ENCODE peak calls at places on chromosome 16, in five cellular contexts. Q is ovary, W is tibial nerve, E is A549, O is transverse colon. Y is an unnamed sample.

GRCh38 chr16:19119564-19119963 is 5.8 kb downstream of the ITPRIPL2 start:
- DNase-seq in Q (no peak), W (peak; percentile 14), E (no peak), O (no peak), Y (no peak)

GRCh38 chr16:88566158-88566557 is 4.0 kb upstream of the ZC3H18 start:
- DNase-seq in Q (no peak), W (no peak), E (no peak), O (no peak), Y (no peak)

GRCh38 chr16:66588981-66589713 is 9.9 kb downstream of the CMTM2 start:
- DNase-seq in Q (no peak), W (peak; percentile 36), E (peak; percentile 42), O (peak; percentile 56), Y (no peak)

GRCh38 chr16:88382491-88383400 is at the start of gene ZNF469:
- DNase-seq in Q (peak; percentile 27), W (no peak), E (peak; percentile 58), O (no peak), Y (no peak)

GRCh38 chr16:2818278-2818876 is 1.3 kb downstream of the PRSS21 start:
- DNase-seq in Q (no peak), W (no peak), E (no peak), O (peak; percentile 5), Y (no peak)

GRCh38 chr16:65655802-65656201 is 533.9 kb upstream of the CDH11 start:
- DNase-seq in Q (no peak), W (no peak), E (no peak), O (no peak), Y (no peak)

GRCh38 chr16:69225136-69225535 is 38.2 kb downstream of the SNTB2 start:
- DNase-seq in Q (no peak), W (no peak), E (no peak), O (no peak), Y (no peak)

GRCh38 chr16:81315271-81316175 is 761 bp downstream of the GAN start:
- DNase-seq in Q (peak; percentile 43), W (peak; percentile 14), E (peak; percentile 25), O (peak; percentile 68), Y (no peak)

GRCh38 chr16:86930001-86930400 is 351.7 kb downstream of the FOXL1 start:
- DNase-seq in Q (no peak), W (no peak), E (no peak), O (no peak), Y (no peak)

GRCh38 chr16:28136751-28137434 is 73.4 kb upstream of the GSG1L start:
- DNase-seq in Q (no peak), W (no peak), E (no peak), O (no peak), Y (no peak)

GRCh38 chr16:19980866-19981265 is 92.8 kb downstream of the GPR139 start:
- DNase-seq in Q (no peak), W (no peak), E (peak; percentile 12), O (no peak), Y (no peak)

GRCh38 chr16:25747160-25747758 is 55.5 kb downstream of the HS3ST4 start:
- DNase-seq in Q (no peak), W (no peak), E (no peak), O (no peak), Y (no peak)

GRCh38 chr16:11208916-11209665 is 46.9 kb downstream of the SOCS1 start:
- DNase-seq in Q (no peak), W (no peak), E (no peak), O (no peak), Y (no peak)

GRCh38 chr16:1877804-1878203 is 5.8 kb upstream of the MEIOB start:
- DNase-seq in Q (no peak), W (no peak), E (no peak), O (peak; percentile 54), Y (no peak)

GRCh38 chr16:56347166-56347565 is 78.2 kb downstream of the AMFR start:
- DNase-seq in Q (no peak), W (no peak), E (no peak), O (no peak), Y (no peak)

GRCh38 chr16:2470603-2471015 is 488 bp upstream of the NTN3 start:
- DNase-seq in Q (no peak), W (no peak), E (no peak), O (no peak), Y (no peak)

GRCh38 chr16:31475949-31476304 is 4.0 kb downstream of the TGFB1I1 start:
- DNase-seq in Q (no peak), W (no peak), E (no peak), O (peak; percentile 68), Y (no peak)

GRCh38 chr16:25217921-25218320 is 1.2 kb downstream of the AQP8 start:
- DNase-seq in Q (no peak), W (no peak), E (no peak), O (no peak), Y (no peak)

GRCh38 chr16:1379863-1380174 is 28.1 kb downstream of the GNPTG start:
- DNase-seq in Q (no peak), W (no peak), E (peak; percentile 33), O (no peak), Y (no peak)

GRCh38 chr16:72997141-72997542 is 50.8 kb downstream of the ZFHX3 start:
- DNase-seq in Q (no peak), W (peak; percentile 57), E (no peak), O (no peak), Y (no peak)

GRCh38 chr16:11572301-11572995 is 14.3 kb downstream of the LITAF start:
- DNase-seq in Q (no peak), W (no peak), E (no peak), O (peak; percentile 32), Y (no peak)

GRCh38 chr16:29699324-29700219 is 20.6 kb downstream of the QPRT start:
- DNase-seq in Q (no peak), W (no peak), E (no peak), O (no peak), Y (no peak)

DNA sequence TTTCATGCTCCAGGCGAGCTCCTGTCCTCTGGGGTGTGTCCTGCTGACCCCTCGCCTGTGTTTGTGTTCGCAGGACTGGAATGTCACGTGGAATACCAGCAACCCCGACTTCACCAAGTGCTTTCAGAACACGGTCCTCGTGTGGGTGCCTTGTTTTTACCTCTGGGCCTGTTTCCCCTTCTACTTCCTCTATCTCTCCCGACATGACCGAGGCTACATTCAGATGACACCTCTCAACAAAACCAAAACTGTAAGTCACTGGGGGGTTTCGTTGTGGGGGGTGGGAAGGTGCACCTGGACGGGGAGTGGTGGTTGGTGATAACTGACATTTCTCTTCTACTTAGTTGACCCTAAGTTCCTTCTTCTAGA is 58.3 kb downstream of the ABCC1 start:
- DNase-seq in Q (no peak), W (no peak), E (no peak), O (peak; percentile 43), Y (no peak)
- TF ChIP-seq EP300 in Q (no peak), W (no peak), E (no peak), O (no peak), Y (no peak)

GRCh38 chr16:84161011-84161410 is 15.9 kb downstream of the DNAAF1 start:
- DNase-seq in Q (no peak), W (no peak), E (no peak), O (no peak), Y (no peak)
- H3K4me1 ChIP-seq in Q (no peaks in the 10 kb centered on the region), W (no peaks in the 10 kb centered on the region), E (no peaks in the 10 kb centered on the region), O (no peaks in the 10 kb centered on the region), Y (no peaks in the 10 kb centered on the region)

DNA sequence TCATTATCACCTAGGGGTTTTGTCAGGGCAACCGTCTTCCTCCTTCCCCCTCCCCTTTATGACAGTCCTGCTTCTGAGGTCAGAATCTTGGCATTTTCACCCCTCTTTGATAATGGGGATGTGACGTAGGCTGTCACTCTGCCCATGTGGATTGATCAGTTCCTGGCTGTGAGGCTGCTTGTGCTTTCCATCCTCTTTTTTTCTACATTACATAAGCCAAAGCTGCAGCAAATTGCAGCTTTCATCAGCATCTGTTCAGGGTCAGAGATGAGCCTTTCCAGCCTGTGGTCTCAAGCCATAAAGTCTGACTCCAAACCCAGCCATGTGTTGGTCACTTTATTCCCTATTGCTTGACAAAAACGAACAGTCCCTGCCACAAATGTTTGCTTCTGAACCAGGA is 535.1 kb downstream of the CDH11 start:
- DNase-seq in Q (no peak), W (no peak), E (no peak), O (no peak), Y (no peak)
- TF ChIP-seq EP300 in Q (no peak), W (no peak), E (no peak), O (no peak), Y (no peak)

GRCh38 chr16:58025351-58026138 is at the start of gene MMP15:
- DNase-seq in Q (peak; percentile 30), W (no peak), E (peak; percentile 75), O (peak; percentile 94), Y (no peak)

GRCh38 chr16:58024673-58025350 is 742 bp upstream of the MMP15 start:
- DNase-seq in Q (no peak), W (no peak), E (no peak), O (peak; percentile 91), Y (no peak)

GRCh38 chr16:58026705-58027340 is 1.3 kb downstream of the MMP15 start:
- DNase-seq in Q (no peak), W (no peak), E (peak; percentile 26), O (peak; percentile 36), Y (no peak)

GRCh38 chr16:58027341-58028167 is 2.0 kb downstream of the MMP15 start:
- DNase-seq in Q (no peak), W (no peak), E (peak; percentile 74), O (peak; percentile 79), Y (no peak)

DNA sequence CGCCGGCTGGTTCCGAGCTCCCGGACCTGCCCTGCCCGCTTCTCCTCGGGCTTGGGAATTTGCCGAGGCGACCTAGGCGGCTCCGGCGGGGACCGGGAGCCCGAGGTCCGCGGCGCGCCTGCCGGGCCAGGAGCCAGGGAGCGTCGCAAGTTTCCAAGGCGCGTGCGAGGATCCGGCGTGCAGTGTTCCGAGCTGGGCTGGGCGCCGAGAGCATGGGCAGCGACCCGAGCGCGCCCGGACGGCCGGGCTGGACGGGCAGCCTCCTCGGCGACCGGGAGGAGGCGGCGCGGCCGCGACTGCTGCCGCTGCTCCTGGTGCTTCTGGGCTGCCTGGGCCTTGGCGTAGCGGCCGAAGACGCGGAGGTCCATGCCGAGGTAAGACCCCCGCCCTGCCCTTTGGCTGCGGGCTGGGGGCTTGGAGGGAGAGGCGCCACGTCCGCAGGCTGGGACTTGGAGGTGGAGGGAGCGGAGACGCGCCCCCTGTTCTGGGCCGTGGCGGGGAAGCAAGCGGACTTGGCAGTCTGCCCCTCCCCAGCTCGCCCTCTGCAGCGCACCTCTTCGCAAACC is 668 bp downstream of the MMP15 start:
- DNase-seq in Q (peak; percentile 22), W (no peak), E (peak; percentile 56), O (peak; percentile 52), Y (no peak)
- H3K4me1 ChIP-seq in Q (peaks cover 11% of the 10 kb centered on the region), W (peaks cover 32% of the 10 kb centered on the region), E (peaks cover 24% of the 10 kb centered on the region), O (peaks cover 35% of the 10 kb centered on the region), Y (peaks cover 76% of the 10 kb centered on the region)

DNA sequence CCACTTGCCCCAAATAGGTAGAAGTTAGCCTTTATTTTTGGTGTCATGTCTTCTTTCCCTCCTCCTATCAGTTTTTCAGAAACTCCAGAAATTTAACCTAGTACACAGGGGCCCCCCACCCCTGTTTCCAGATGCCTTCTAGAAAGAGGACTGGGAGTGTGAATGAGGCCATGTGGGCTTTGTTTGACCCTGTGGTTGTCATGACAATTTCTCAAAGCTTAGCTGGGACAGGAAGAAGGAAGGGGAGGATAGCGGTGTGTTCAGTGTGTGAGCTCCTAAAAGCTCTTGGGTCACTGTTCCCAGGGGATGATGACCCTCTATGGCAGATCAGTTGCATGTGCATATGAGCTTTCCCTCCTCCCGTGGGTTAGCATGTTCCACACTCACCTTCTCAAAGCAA is 710.1 kb downstream of the WWOX start:
- DNase-seq in Q (no peak), W (no peak), E (no peak), O (no peak), Y (no peak)
- TF ChIP-seq EP300 in Q (no peak), W (no peak), E (no peak), O (no peak), Y (no peak)